ENCODE peak calls at places on chromosomes 6 and 20, in ten cellular contexts. X is Panc1; L is ovary; E is IMR-90; D is right cardiac atrium; S is SJSA1; Z is breast epithelium; K is prostate gland; N is naive thymus-derived CD4-positive, alpha-beta T cell; A is body of pancreas. P is an unnamed sample.

GRCh38 chr6:39416728-39417127 is 94.2 kb upstream of the KCNK16 start:
- DNase-seq in A (no peak), Z (peak; percentile 47), X (no peak), S (peak; percentile 87), L (no peak), K (no peak), D (no peak), E (peak; percentile 40), N (no peak), P (no peak)

GRCh38 chr6:63272397-63272796 is 47.4 kb downstream of the LGSN start:
- DNase-seq in A (no peak), Z (no peak), N (no peak), E (peak; percentile 35), L (no peak), X (peak; percentile 28), K (no peak), D (no peak), S (no peak), P (no peak)

GRCh38 chr6:78594667-78595051 is 272.7 kb upstream of the IRAK1BP1 start:
- DNase-seq in A (no peak), S (no peak), D (no peak), K (no peak), L (no peak), Z (no peak), E (no peak), N (no peak), X (no peak), P (no peak)

GRCh38 chr6:158262082-158262481 is 50.2 kb upstream of the TULP4 start:
- DNase-seq in L (no peak), A (no peak), Z (no peak), X (no peak), S (no peak), K (no peak), E (no peak), N (no peak), D (no peak), P (no peak)

GRCh38 chr20:19701449-19701848 is 56.6 kb upstream of the RIN2 start:
- DNase-seq in N (no peak), L (no peak), K (no peak), S (no peak), E (no peak), X (no peak), A (no peak), Z (no peak), D (no peak), P (no peak)

GRCh38 chr6:37170273-37171140 is 555 bp downstream of the PIM1 start:
- DNase-seq in K (peak; percentile 31), S (peak; percentile 84), D (peak; percentile 43), Z (peak; percentile 47), E (peak; percentile 28), A (peak; percentile 69), N (peak; percentile 33), L (peak; percentile 54), X (no peak), P (peak; percentile 80)

GRCh38 chr20:62734881-62735280 is 26.2 kb downstream of the NTSR1 start:
- DNase-seq in D (no peak), A (peak; percentile 2), Z (no peak), S (no peak), X (no peak), L (no peak), E (no peak), K (no peak), N (no peak), P (peak; percentile 39)

GRCh38 chr6:30891450-30891723 is 7.1 kb downstream of the DDR1 start:
- DNase-seq in A (no peak), D (no peak), K (no peak), S (no peak), N (no peak), L (no peak), X (no peak), Z (no peak), E (no peak), P (no peak)

GRCh38 chr20:38098952-38099351 is 65.4 kb downstream of the RPRD1B start:
- DNase-seq in N (no peak), X (no peak), S (no peak), Z (no peak), L (no peak), K (no peak), A (no peak), D (no peak), E (no peak), P (no peak)

GRCh38 chr20:2840967-2841531 is 504 bp downstream of the VPS16 start:
- DNase-seq in N (peak; percentile 48), X (no peak), D (peak; percentile 86), S (peak; percentile 74), E (peak; percentile 72), A (peak; percentile 50), Z (no peak), L (peak; percentile 48), K (peak; percentile 16), P (peak; percentile 74)

GRCh38 chr6:147906361-147906760 is 397.9 kb downstream of the SAMD5 start:
- DNase-seq in X (no peak), D (no peak), S (no peak), N (no peak), E (no peak), Z (no peak), L (no peak), A (no peak), K (no peak), P (no peak)

GRCh38 chr6:19972221-19972620 is 135.1 kb downstream of the ID4 start:
- DNase-seq in D (no peak), E (no peak), X (no peak), N (no peak), K (no peak), L (no peak), Z (no peak), S (no peak), A (no peak), P (no peak)

GRCh38 chr6:138537090-138537489 is 37.8 kb upstream of the NHSL1 start:
- DNase-seq in S (no peak), D (no peak), A (no peak), E (peak; percentile 44), Z (no peak), N (no peak), K (no peak), L (no peak), X (no peak), P (no peak)

GRCh38 chr6:106903299-106903698 is 71.2 kb downstream of the CD24 start:
- DNase-seq in D (no peak), E (no peak), S (no peak), L (no peak), X (no peak), K (no peak), A (no peak), Z (no peak), N (no peak), P (no peak)

GRCh38 chr20:55424968-55425367 is 580.4 kb downstream of the CBLN4 start:
- DNase-seq in Z (no peak), D (no peak), E (no peak), L (no peak), X (no peak), S (no peak), A (no peak), K (no peak), N (no peak), P (no peak)

GRCh38 chr6:148525453-148525852 is 182.8 kb downstream of the SASH1 start:
- DNase-seq in X (no peak), N (no peak), E (peak; percentile 95), D (no peak), S (peak; percentile 67), Z (no peak), A (no peak), L (no peak), K (no peak), P (no peak)

GRCh38 chr20:1184638-1185315 is at the start of gene TMEM74B:
- DNase-seq in K (no peak), Z (no peak), A (no peak), L (no peak), E (no peak), S (no peak), D (no peak), N (no peak), X (no peak), P (no peak)

DNA sequence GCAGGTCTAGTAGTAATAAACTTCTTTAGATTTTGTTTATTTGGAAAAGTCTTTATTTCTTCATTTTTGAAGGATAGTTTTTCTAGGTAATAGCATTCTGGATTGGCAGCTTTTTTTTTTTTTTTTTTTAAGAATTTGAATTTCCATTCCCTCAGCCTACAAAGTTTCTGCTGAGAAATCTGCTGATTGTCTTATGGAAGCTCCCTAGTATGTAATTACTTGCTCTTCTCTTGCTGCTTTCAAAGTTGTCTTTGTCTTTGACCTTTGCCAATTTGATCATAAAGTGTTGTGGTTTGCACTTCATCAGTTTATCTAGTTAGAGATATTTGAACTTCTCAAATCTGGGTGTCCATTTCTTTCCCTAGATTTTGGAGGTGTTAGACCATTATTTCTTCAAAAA is 82.2 kb upstream of the GMDS start:
- DNase-seq in L (no peak), K (no peak), A (no peak), Z (no peak), X (no peak), E (no peak), S (no peak), N (no peak), D (no peak), P (no peak)
- H3K27me3 ChIP-seq in L (no peaks in the 10 kb centered on the region), K (no peaks in the 10 kb centered on the region), A (no peaks in the 10 kb centered on the region), Z (no peaks in the 10 kb centered on the region), X (no peaks in the 10 kb centered on the region), E (no peaks in the 10 kb centered on the region), S (no peaks in the 10 kb centered on the region), N (no peaks in the 10 kb centered on the region), D (no peaks in the 10 kb centered on the region), P (no peaks in the 10 kb centered on the region)

GRCh38 chr6:127518710-127519468 is at the start of gene MTCL3:
- DNase-seq in S (peak; percentile 75), A (peak; percentile 36), K (no peak), L (no peak), E (peak; percentile 63), Z (no peak), X (no peak), D (no peak), N (no peak), P (no peak)
- H3K4me3 ChIP-seq in S (peak within 1 kb of the TSS; percentile 42), A (no peak within 1 kb of the TSS), K (no peak within 1 kb of the TSS), L (no peak within 1 kb of the TSS), E (peak within 1 kb of the TSS; percentile 33), Z (peak within 1 kb of the TSS; percentile 19), X (peak within 1 kb of the TSS; percentile 26), D (no peak within 1 kb of the TSS), N (no peak within 1 kb of the TSS), P (peak within 1 kb of the TSS; percentile 34)

GRCh38 chr20:63953764-63954429 is 2.3 kb downstream of the UCKL1 start:
- DNase-seq in X (no peak), Z (no peak), A (no peak), D (no peak), L (no peak), N (no peak), K (no peak), E (no peak), S (no peak), P (no peak)
- H3K4me1 ChIP-seq in X (peaks cover 63% of the 10 kb centered on the region), Z (peaks cover 26% of the 10 kb centered on the region), A (peaks cover 79% of the 10 kb centered on the region), D (peaks cover 13% of the 10 kb centered on the region), L (peaks cover 45% of the 10 kb centered on the region), N (peaks cover 27% of the 10 kb centered on the region), K (peaks cover 48% of the 10 kb centered on the region), E (peaks cover 42% of the 10 kb centered on the region), S (peaks cover 29% of the 10 kb centered on the region), P (peaks cover 78% of the 10 kb centered on the region)

GRCh38 chr6:6006428-6007310 is at the start of gene NRN1:
- DNase-seq in K (no peak), X (no peak), N (no peak), S (peak; percentile 46), L (no peak), D (no peak), Z (no peak), E (no peak), A (no peak), P (no peak)
- H3K27me3 ChIP-seq in K (peaks cover 55% of the 10 kb centered on the region), X (peaks cover 34% of the 10 kb centered on the region), N (peaks cover 67% of the 10 kb centered on the region), S (no peaks in the 10 kb centered on the region), L (no peaks in the 10 kb centered on the region), D (no peaks in the 10 kb centered on the region), Z (peaks cover 91% of the 10 kb centered on the region), E (peaks cover 75% of the 10 kb centered on the region), A (peaks cover 76% of the 10 kb centered on the region), P (peaks cover 88% of the 10 kb centered on the region)

GRCh38 chr6:149925253-149925973 is 2.5 kb upstream of the RAET1G start:
- DNase-seq in S (no peak), E (no peak), D (peak; percentile 48), K (no peak), A (peak; percentile 29), X (no peak), L (peak; percentile 34), Z (no peak), N (no peak), P (peak; percentile 61)
- H3K4me3 ChIP-seq in S (peak overlapping the region; percentile 18), E (peak overlapping the region; percentile 32), D (peak overlapping the region; percentile 45), K (peak overlapping the region; percentile 41), A (peak overlapping the region; percentile 16), X (peak overlapping the region; percentile 48), L (peak overlapping the region; percentile 44), Z (peak overlapping the region; percentile 66), N (no peak overlapping the region), P (peak overlapping the region; percentile 61)

P was measured in lower lobe of right lung.